ENCODE peak calls at places on chromosome 3, in four cellular contexts. K is dorsolateral prefrontal cortex; Y is left lung; Q is CD4-positive, alpha-beta T cell. W is an unnamed sample. For H3K27me3, the result is how much of the 10 kb centered on the place peaks cover.

GRCh38 chr3:168096210-168096795 is 579 bp upstream of the GOLIM4 start:
- DNase-seq in K (peak), Y (peak), Q (no peak), W (peak)

GRCh38 chr3:53169045-53169831 is 8.2 kb downstream of the PRKCD start:
- DNase-seq in K (no peak), Y (peak), Q (no peak), W (no peak)

GRCh38 chr3:181358555-181358954 is 353.2 kb upstream of the SOX2 start:
- DNase-seq in K (no peak), Y (no peak), Q (no peak), W (no peak)

GRCh38 chr3:161403251-161403650 is 31.9 kb upstream of the SPTSSB start:
- DNase-seq in K (no peak), Y (no peak), Q (no peak), W (no peak)

GRCh38 chr3:151085889-151086483 is 522 bp downstream of the MED12L start:
- DNase-seq in K (no peak), Y (peak), Q (no peak), W (peak)

GRCh38 chr3:122789585-122790273 is 3.9 kb downstream of the HSPBAP1 start:
- DNase-seq in K (no peak), Y (no peak), Q (no peak), W (no peak)

GRCh38 chr3:195553268-195553667 is 10.1 kb upstream of the PPP1R2 start:
- DNase-seq in K (no peak), Y (no peak), Q (no peak), W (no peak)

GRCh38 chr3:138452491-138452890 is 18.1 kb downstream of the ESYT3 start:
- DNase-seq in K (no peak), Y (no peak), Q (no peak), W (peak)

GRCh38 chr3:44958406-44958805 is 17.6 kb downstream of the ZDHHC3 start:
- DNase-seq in K (no peak), Y (no peak), Q (no peak), W (no peak)

GRCh38 chr3:17077614-17078013 is 192.9 kb downstream of the PLCL2 start:
- DNase-seq in K (no peak), Y (no peak), Q (no peak), W (no peak)

GRCh38 chr3:117285721-117286120 is 576.1 kb downstream of the TUSC7 start:
- DNase-seq in K (no peak), Y (no peak), Q (no peak), W (no peak)

GRCh38 chr3:27630892-27631291 is 91.2 kb downstream of the EOMES start:
- DNase-seq in K (no peak), Y (no peak), Q (no peak), W (no peak)
- H3K27ac ChIP-seq in K (no peak), Y (no peak), Q (no peak), W (no peak)

DNA sequence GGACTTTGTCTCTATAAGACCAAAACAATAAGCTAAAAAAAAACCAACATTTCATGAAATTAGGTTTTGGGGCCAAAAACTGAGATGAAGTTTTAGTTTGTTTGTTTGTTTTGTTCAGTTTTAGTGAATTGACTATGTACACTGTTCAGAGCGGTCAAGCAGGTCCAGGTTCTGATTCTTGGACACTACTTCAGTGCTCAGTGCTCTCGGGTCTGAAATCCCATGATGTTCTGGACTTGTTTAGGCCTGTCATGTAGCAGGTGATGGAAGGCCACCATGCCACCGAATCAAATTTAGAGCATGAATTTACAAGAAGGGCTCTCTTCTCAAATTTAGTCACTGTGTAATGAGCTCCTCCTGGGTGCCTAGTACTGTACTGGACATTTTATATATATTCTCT is 45.5 kb downstream of the COL8A1 start:
- DNase-seq in K (no peak), Y (no peak), Q (no peak), W (no peak)
- H3K27me3 ChIP-seq in K (under half), Y (under half), Q (under half), W (under half)

GRCh38 chr3:172086071-172086470 is 46.7 kb downstream of the FNDC3B start:
- DNase-seq in K (no peak), Y (no peak), Q (no peak), W (no peak)

GRCh38 chr3:172090035-172090434 is 50.7 kb downstream of the FNDC3B start:
- DNase-seq in K (no peak), Y (no peak), Q (no peak), W (no peak)

GRCh38 chr3:172087198-172087597 is 47.8 kb downstream of the FNDC3B start:
- DNase-seq in K (no peak), Y (no peak), Q (no peak), W (no peak)

GRCh38 chr3:172089250-172089649 is 49.9 kb downstream of the FNDC3B start:
- DNase-seq in K (no peak), Y (no peak), Q (no peak), W (no peak)

GRCh38 chr3:172087827-172088580 is 48.6 kb downstream of the FNDC3B start:
- DNase-seq in K (no peak), Y (no peak), Q (no peak), W (no peak)
- H3K27ac ChIP-seq in K (no peak), Y (peak), Q (no peak), W (no peak)

GRCh38 chr3:128112406-128112968 is 11.1 kb downstream of the RUVBL1 start:
- DNase-seq in K (no peak), Y (no peak), Q (peak), W (no peak)

GRCh38 chr3:128107809-128108208 is 15.8 kb downstream of the RUVBL1 start:
- DNase-seq in K (no peak), Y (no peak), Q (no peak), W (no peak)

GRCh38 chr3:128113817-128114794 is 9.5 kb downstream of the RUVBL1 start:
- DNase-seq in K (no peak), Y (no peak), Q (no peak), W (no peak)

DNA sequence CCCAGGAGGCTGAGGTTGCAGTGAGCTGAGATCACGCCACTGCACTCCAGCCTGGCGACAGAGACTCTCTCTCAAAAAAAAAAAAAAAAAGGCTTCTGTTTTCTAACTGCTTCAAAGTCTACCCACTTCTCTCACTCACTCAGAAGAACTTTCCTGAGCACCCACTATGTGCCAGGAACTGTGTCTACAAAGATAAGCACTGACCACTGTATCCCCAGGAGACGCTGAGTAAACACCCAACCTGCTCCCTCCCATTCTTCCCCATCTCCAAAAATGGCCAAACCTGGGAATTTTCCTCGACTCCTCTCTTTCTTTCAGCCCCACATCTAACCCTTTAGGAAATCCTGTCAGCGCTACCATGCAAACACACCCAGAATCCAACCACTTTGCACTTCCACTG is 12.5 kb downstream of the RUVBL1 start:
- DNase-seq in K (no peak), Y (no peak), Q (no peak), W (no peak)
- H3K27me3 ChIP-seq in K (under half), Y (under half), Q (under half), W (under half)

DNA sequence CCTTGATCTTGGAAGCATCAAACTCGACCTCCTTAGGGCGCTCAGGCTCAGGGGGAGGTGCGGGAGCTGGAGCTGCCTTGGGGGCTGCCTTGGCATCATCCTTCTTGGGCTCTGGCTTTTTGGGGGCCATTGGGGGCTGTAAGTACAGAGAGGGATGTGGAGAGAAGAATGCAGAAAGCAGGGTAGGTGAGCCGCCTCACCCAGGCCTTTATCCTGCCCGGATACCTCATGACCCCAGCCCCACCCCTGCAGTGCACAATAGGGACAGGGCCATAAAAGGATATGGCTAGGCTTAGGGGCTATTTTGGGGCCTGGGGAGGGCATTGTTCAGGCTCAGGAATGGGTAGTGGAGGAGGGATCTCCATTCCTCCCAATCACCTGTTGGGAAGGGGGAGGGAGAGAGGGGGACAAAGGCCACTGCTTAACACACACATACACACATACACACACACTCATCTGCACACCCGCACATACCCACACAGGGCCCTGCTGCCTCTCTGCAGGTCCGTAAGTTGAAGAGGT is at the start of gene MYL3:
- DNase-seq in K (no peak), Y (peak), Q (no peak), W (peak)
- H3K27ac ChIP-seq in K (no peak), Y (no peak), Q (no peak), W (no peak)

GRCh38 chr3:173411288-173412064 is 13.9 kb downstream of the NLGN1 start:
- DNase-seq in K (peak), Y (no peak), Q (no peak), W (no peak)
- H3K27me3 ChIP-seq in K (under half), Y (under half), Q (under half), W (under half)

DNA sequence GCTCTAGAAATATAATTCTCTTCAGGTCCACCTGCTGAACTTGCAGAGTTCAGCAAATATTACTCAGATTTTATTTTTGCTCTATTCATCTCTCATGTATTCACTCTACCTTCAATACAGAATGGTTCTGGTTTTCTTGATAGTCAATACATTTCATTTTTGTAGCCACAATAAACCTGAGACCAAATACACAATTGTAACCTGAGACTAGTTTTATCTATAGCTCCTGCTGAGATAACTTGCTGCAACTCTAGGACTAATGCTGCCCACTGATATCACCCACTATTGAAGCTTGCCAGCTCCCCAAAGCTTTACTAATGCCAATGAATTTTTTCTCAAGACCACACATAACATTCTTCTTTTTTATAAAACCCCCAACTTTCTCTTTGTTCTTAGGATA is 229.3 kb downstream of the NSUN3 start:
- DNase-seq in K (no peak), Y (no peak), Q (no peak), W (no peak)
- H3K27ac ChIP-seq in K (no peak), Y (no peak), Q (no peak), W (no peak)

W was measured in aorta.